ENCODE peak calls at places on chromosomes 5 and 9, in seven cellular contexts. B is mesendoderm, U is IMR-90, D is mesenchymal stem cell, S is H9, K is H1, T is trophoblast cell. H is an unnamed sample.

GRCh38 chr9:133944746-133945135 is 47.4 kb downstream of the VAV2 start:
- DNase-seq in D (peak; percentile 65), T (peak; percentile 45), K (no peak), S (no peak), B (no peak), U (peak; percentile 62), H (no peak)

GRCh38 chr5:31719988-31720387 is 81.1 kb downstream of the PDZD2 start:
- DNase-seq in B (no peak), S (no peak), U (no peak), T (no peak), K (no peak), D (no peak), H (no peak)

GRCh38 chr5:131096774-131097695 is 68.0 kb downstream of the HINT1 start:
- DNase-seq in T (no peak), D (no peak), B (no peak), U (no peak), K (no peak), S (no peak), H (no peak)

GRCh38 chr5:160341309-160341874 is 29.0 kb upstream of the CCNJL start:
- DNase-seq in B (no peak), D (no peak), S (no peak), U (no peak), T (no peak), K (no peak), H (no peak)

GRCh38 chr5:67133781-67134180 is 62.8 kb downstream of the CD180 start:
- DNase-seq in K (no peak), B (no peak), D (no peak), U (no peak), T (no peak), S (no peak), H (no peak)

GRCh38 chr5:176653401-176653800 is 6.1 kb downstream of the TSPAN17 start:
- DNase-seq in U (peak; percentile 68), B (no peak), T (no peak), K (no peak), S (no peak), D (no peak), H (no peak)

GRCh38 chr5:29944327-29944726 is 1249.2 kb upstream of the CDH6 start:
- DNase-seq in S (no peak), T (no peak), B (no peak), K (no peak), U (no peak), D (no peak), H (no peak)

GRCh38 chr9:124312290-124313265 is 54.8 kb downstream of the NEK6 start:
- DNase-seq in S (no peak), K (no peak), B (no peak), T (no peak), D (no peak), U (no peak), H (no peak)

GRCh38 chr9:80501635-80502034 is 929.9 kb downstream of the TLE4 start:
- DNase-seq in B (no peak), D (peak; percentile 79), K (no peak), T (no peak), U (peak; percentile 67), S (no peak), H (no peak)

GRCh38 chr5:163659568-163659902 is 154.1 kb downstream of the MAT2B start:
- DNase-seq in S (no peak), K (no peak), D (no peak), B (no peak), T (no peak), U (no peak), H (no peak)

GRCh38 chr9:37425298-37425752 is 2.8 kb downstream of the GRHPR start:
- DNase-seq in D (no peak), K (no peak), U (no peak), B (no peak), T (no peak), S (no peak), H (no peak)

GRCh38 chr5:172502969-172503368 is 48.6 kb upstream of the SH3PXD2B start:
- DNase-seq in D (peak; percentile 4), B (peak; percentile 68), U (no peak), T (peak; percentile 37), S (peak; percentile 66), K (no peak), H (no peak)

GRCh38 chr5:40775085-40775845 is 19.5 kb upstream of the TTC33 start:
- DNase-seq in U (no peak), K (no peak), D (no peak), S (no peak), T (no peak), B (no peak), H (no peak)

GRCh38 chr5:157855404-157855994 is 3.4 kb downstream of the CLINT1 start:
- DNase-seq in D (peak; percentile 78), K (peak; percentile 44), U (peak; percentile 67), B (peak; percentile 96), S (peak; percentile 73), T (peak; percentile 79), H (peak; percentile 54)

GRCh38 chr5:132471006-132471907 is 19.3 kb downstream of the IRF1 start:
- DNase-seq in U (no peak), T (peak; percentile 38), K (no peak), D (peak; percentile 19), S (no peak), B (no peak), H (no peak)

GRCh38 chr9:79447308-79447605 is 124.5 kb upstream of the TLE4 start:
- DNase-seq in T (no peak), K (no peak), U (no peak), B (no peak), S (no peak), D (no peak), H (no peak)

GRCh38 chr5:4370218-4370617 is 769.9 kb upstream of the ADAMTS16 start:
- DNase-seq in K (no peak), D (no peak), U (no peak), B (no peak), S (no peak), T (no peak), H (no peak)

GRCh38 chr5:60887096-60887495 is 43.0 kb upstream of the ELOVL7 start:
- DNase-seq in T (no peak), K (no peak), U (no peak), D (no peak), S (no peak), B (no peak), H (no peak)

GRCh38 chr9:85142461-85143401 is 473.2 kb downstream of the NTRK2 start:
- DNase-seq in U (no peak), S (no peak), B (peak; percentile 60), T (peak; percentile 68), K (no peak), D (peak; percentile 7), H (no peak)

GRCh38 chr9:108565651-108566378 is 290.0 kb downstream of the ACTL7B start:
- DNase-seq in D (peak; percentile 85), B (peak; percentile 90), S (peak; percentile 49), K (peak; percentile 31), T (peak; percentile 93), U (peak; percentile 88), H (peak; percentile 75)

GRCh38 chr5:135944967-135945560 is 9.7 kb downstream of the LECT2 start:
- DNase-seq in K (no peak), U (peak; percentile 89), D (peak; percentile 84), B (peak; percentile 83), S (peak; percentile 31), T (peak; percentile 88), H (peak; percentile 61)

GRCh38 chr9:92500725-92501124 is 18.4 kb upstream of the ASPN start:
- DNase-seq in T (no peak), B (no peak), K (no peak), U (no peak), D (no peak), S (no peak), H (no peak)

DNA sequence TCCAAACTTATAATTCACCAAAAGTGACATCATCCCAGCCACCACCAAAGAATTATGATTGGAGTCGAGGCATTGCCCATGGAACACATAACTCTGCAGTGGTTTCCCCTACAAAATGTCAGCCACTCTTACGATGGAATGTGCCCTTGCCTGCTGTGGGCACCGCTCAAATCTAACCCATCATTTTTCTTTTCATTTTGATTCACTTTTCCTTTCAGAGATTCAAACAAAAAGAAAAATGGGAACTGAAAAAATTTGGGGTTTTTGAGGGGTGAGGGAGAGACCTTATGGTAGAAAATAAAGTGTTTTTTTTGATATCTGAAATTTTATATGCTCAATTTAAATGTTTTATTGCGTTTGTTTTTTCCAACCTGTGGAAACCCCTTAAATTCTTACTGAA is 28.1 kb downstream of the SMARCA2 start:
- DNase-seq in K (no peak), S (no peak), B (no peak), D (no peak), U (no peak), T (no peak), H (no peak)
- H3K4ac ChIP-seq in K (no peak overlapping the region), S (no peak overlapping the region), B (no peak overlapping the region), D (no peak overlapping the region), U (no peak overlapping the region), T (no peak overlapping the region), H (no peak overlapping the region)

GRCh38 chr9:104009853-104010252 is 84.3 kb upstream of the SMC2 start:
- DNase-seq in B (no peak), K (no peak), D (peak; percentile 12), S (no peak), U (no peak), T (no peak), H (no peak)
- H3K4ac ChIP-seq in B (no peak overlapping the region), K (no peak overlapping the region), D (no peak overlapping the region), S (no peak overlapping the region), U (no peak overlapping the region), T (no peak overlapping the region), H (no peak overlapping the region)

GRCh38 chr5:97877578-97877977 is 694.5 kb upstream of the RIOK2 start:
- DNase-seq in D (no peak), T (no peak), U (no peak), B (no peak), S (no peak), K (no peak), H (no peak)
- H3K4ac ChIP-seq in D (no peak overlapping the region), T (no peak overlapping the region), U (no peak overlapping the region), B (no peak overlapping the region), S (no peak overlapping the region), K (no peak overlapping the region), H (no peak overlapping the region)

GRCh38 chr5:84729326-84729725 is 344.6 kb upstream of the EDIL3 start:
- DNase-seq in T (no peak), B (peak; percentile 10), S (no peak), D (peak; percentile 8), K (no peak), U (peak; percentile 29), H (no peak)

GRCh38 chr5:84724683-84725082 is 340.0 kb upstream of the EDIL3 start:
- DNase-seq in B (no peak), K (no peak), T (no peak), U (peak; percentile 75), S (no peak), D (peak; percentile 22), H (no peak)

GRCh38 chr5:84727708-84728107 is 343.0 kb upstream of the EDIL3 start:
- DNase-seq in U (no peak), B (no peak), K (no peak), S (no peak), T (no peak), D (no peak), H (no peak)

GRCh38 chr5:84724181-84724580 is 339.5 kb upstream of the EDIL3 start:
- DNase-seq in D (no peak), K (no peak), U (no peak), B (no peak), S (no peak), T (no peak), H (no peak)

DNA sequence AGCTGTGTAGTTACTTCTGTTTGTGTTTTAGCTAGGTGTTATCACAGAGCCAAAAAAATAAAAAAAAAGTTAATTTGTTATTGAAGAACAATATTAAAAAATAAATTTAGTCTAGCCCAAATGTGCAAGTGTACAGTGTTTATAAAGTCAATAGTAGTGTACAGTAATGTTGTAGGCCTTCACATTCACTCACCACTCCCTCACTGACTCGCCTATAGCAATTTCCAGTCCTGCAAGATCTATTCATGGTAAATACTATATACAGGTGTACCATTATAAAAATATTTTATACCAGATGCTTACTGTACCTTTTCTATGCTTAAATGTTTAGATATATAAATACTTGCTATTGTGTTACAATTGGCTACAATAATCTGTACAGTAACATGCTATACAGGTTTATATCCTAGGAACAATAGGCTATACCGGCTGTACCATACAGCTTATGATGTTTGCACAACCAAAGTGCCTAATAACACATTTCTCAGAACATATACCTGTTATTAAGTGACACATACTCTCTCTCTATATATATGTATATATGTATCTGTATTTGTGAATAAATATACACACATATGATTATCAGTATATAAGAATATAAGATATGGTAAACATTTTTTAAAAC is 341.4 kb upstream of the EDIL3 start:
- DNase-seq in K (no peak), S (no peak), T (no peak), B (no peak), U (no peak), D (no peak), H (no peak)
- H3K4ac ChIP-seq in K (no peak overlapping the region), S (no peak overlapping the region), T (no peak overlapping the region), B (no peak overlapping the region), U (no peak overlapping the region), D (no peak overlapping the region), H (no peak overlapping the region)

H was measured in neuronal stem cell.